ENCODE peak calls at places on chromosomes 16 and 17, in nine cellular contexts. C is dorsolateral prefrontal cortex; B is pancreas; D is CD8-positive, alpha-beta T cell; I is MM.1S; G is transverse colon; T is SK-N-SH; Y is HepG2; E is fibroblast of lung. Z is an unnamed sample. For H3K27me3, the result is how much of the 10 kb centered on the place peaks cover.

GRCh38 chr17:8087075-8087941 is at the start of gene ALOX12B:
- DNase-seq in I (no peak), E (no peak), G (no peak), T (no peak), Y (no peak), C (no peak), B (no peak), D (no peak), Z (no peak)

GRCh38 chr17:42230225-42230624 is 35.9 kb upstream of the GHDC start:
- DNase-seq in E (no peak), B (no peak), C (no peak), I (no peak), T (no peak), D (no peak), G (no peak), Y (no peak), Z (no peak)

GRCh38 chr17:34892864-34893263 is 68.4 kb downstream of the CCT6B start:
- DNase-seq in I (no peak), B (no peak), T (peak), Y (no peak), D (no peak), G (no peak), E (no peak), C (no peak), Z (no peak)

GRCh38 chr16:89303604-89304003 is 86.1 kb downstream of the ZNF778 start:
- DNase-seq in T (no peak), I (no peak), G (no peak), B (no peak), D (no peak), Y (no peak), C (no peak), E (no peak), Z (no peak)

GRCh38 chr17:55435408-55435807 is 13.8 kb upstream of the MMD start:
- DNase-seq in Y (no peak), I (no peak), T (no peak), D (no peak), G (no peak), E (no peak), B (no peak), C (no peak), Z (no peak)

GRCh38 chr16:19913306-19913717 is 28.7 kb upstream of the GPRC5B start:
- DNase-seq in T (no peak), Y (no peak), C (no peak), E (no peak), I (no peak), D (no peak), G (no peak), B (no peak), Z (no peak)

GRCh38 chr16:67198238-67198734 is 645 bp upstream of the ELMO3 start:
- DNase-seq in T (peak), I (no peak), D (no peak), B (peak), C (peak), E (peak), G (peak), Y (no peak), Z (no peak)

GRCh38 chr17:5588584-5588983 is 4.3 kb upstream of the NLRP1 start:
- DNase-seq in Y (no peak), E (no peak), B (no peak), G (no peak), D (no peak), T (no peak), I (no peak), C (no peak), Z (no peak)

GRCh38 chr17:50367401-50367800 is 5.6 kb downstream of the MRPL27 start:
- DNase-seq in D (no peak), T (no peak), G (no peak), B (no peak), E (no peak), C (no peak), I (no peak), Y (no peak), Z (no peak)

GRCh38 chr16:66695935-66696668 is 441 bp downstream of the CMTM4 start:
- DNase-seq in E (no peak), Y (no peak), I (peak), T (no peak), B (peak), G (peak), D (no peak), C (peak), Z (no peak)

GRCh38 chr16:66554021-66554420 is 1.6 kb downstream of the CKLF start:
- DNase-seq in C (no peak), T (no peak), I (no peak), D (no peak), Y (no peak), B (no peak), E (no peak), G (no peak), Z (no peak)

GRCh38 chr17:48930435-48930873 is 14.2 kb downstream of the SNF8 start:
- DNase-seq in E (no peak), C (no peak), B (no peak), T (no peak), Y (peak), D (no peak), G (no peak), I (no peak), Z (no peak)

GRCh38 chr17:3025421-3026124 is 37.8 kb downstream of the OR1D5 start:
- DNase-seq in C (no peak), E (no peak), T (no peak), G (no peak), D (no peak), B (peak), I (no peak), Y (no peak), Z (no peak)

GRCh38 chr16:1108299-1109252 is 12.5 kb upstream of the C1QTNF8 start:
- DNase-seq in D (no peak), Y (no peak), G (peak), C (peak), I (no peak), E (peak), B (peak), T (no peak), Z (no peak)

GRCh38 chr16:11494433-11494832 is 92.3 kb downstream of the LITAF start:
- DNase-seq in T (no peak), Y (no peak), C (no peak), G (no peak), B (no peak), E (no peak), I (no peak), D (no peak), Z (no peak)

GRCh38 chr16:30667361-30667905 is 9.2 kb downstream of the FBRS start:
- DNase-seq in T (no peak), D (no peak), G (no peak), B (peak), I (no peak), E (no peak), Y (no peak), C (no peak), Z (no peak)

GRCh38 chr16:30668393-30668792 is 10.2 kb downstream of the FBRS start:
- DNase-seq in E (no peak), D (no peak), Y (no peak), G (no peak), T (no peak), B (peak), I (no peak), C (no peak), Z (no peak)

GRCh38 chr16:30665830-30666190 is 7.6 kb downstream of the FBRS start:
- DNase-seq in C (no peak), I (no peak), Y (no peak), D (no peak), G (no peak), T (no peak), B (no peak), E (no peak), Z (no peak)

GRCh38 chr16:30665155-30665829 is 7.1 kb downstream of the FBRS start:
- DNase-seq in C (no peak), Y (no peak), T (no peak), D (no peak), B (peak), I (no peak), E (no peak), G (no peak), Z (no peak)

DNA sequence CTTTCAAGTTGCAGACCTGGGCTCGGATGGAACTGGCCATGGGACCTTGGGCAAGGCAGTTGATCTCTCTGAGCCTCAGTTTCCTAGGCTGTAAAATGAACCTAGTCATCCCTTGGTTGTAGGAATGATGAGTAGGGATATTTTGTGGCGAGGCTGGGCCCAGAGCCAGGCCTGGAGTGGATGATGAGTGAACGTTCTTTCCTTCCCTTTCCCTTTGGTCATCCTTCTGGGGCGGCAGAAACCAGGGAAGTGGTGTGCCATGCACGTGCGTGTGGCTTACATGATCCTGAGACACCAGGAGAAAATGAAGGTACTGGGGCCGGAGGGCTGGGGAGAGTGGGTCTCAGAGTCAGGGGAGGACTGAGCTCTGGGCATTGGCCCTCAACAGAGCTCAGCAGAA is 8.4 kb downstream of the FBRS start:
- DNase-seq in E (peak), C (no peak), Y (no peak), I (no peak), G (no peak), D (no peak), B (no peak), T (no peak), Z (no peak)
- TF ChIP-seq CTCF in E (no peak), C (no peak), Y (no peak), I (no peak), G (no peak), D (no peak), B (no peak), T (no peak), Z (no peak)

GRCh38 chr16:56145369-56145768 is 45.9 kb upstream of the GNAO1 start:
- DNase-seq in B (no peak), E (no peak), G (no peak), C (no peak), Y (no peak), T (no peak), I (no peak), D (no peak), Z (no peak)
- H3K27me3 ChIP-seq in B (under half), E (under half), G (under half), C (under half), Y (under half), T (under half), I (under half), D (under half), Z (under half)

GRCh38 chr17:81968396-81968745 is 7.4 kb upstream of the NOTUM start:
- DNase-seq in E (no peak), I (no peak), G (no peak), D (no peak), C (no peak), T (no peak), B (no peak), Y (no peak), Z (no peak)
- H3K4me3 ChIP-seq in E (no peak), I (no peak), G (peak), D (no peak), C (no peak), T (no peak), B (peak), Y (no peak), Z (no peak)

GRCh38 chr16:70703835-70704381 is 18.1 kb upstream of the MTSS2 start:
- DNase-seq in B (no peak), E (no peak), T (no peak), I (no peak), Y (no peak), G (no peak), D (no peak), C (no peak), Z (no peak)

GRCh38 chr16:70701998-70702397 is 16.1 kb upstream of the MTSS2 start:
- DNase-seq in E (no peak), G (no peak), I (no peak), D (no peak), T (no peak), Y (no peak), C (no peak), B (no peak), Z (no peak)

GRCh38 chr16:70702624-70703023 is 16.8 kb upstream of the MTSS2 start:
- DNase-seq in Y (no peak), T (no peak), C (no peak), I (no peak), B (no peak), G (no peak), D (no peak), E (no peak), Z (no peak)

GRCh38 chr16:70704586-70704985 is 18.7 kb upstream of the MTSS2 start:
- DNase-seq in C (no peak), B (no peak), D (no peak), E (no peak), Y (no peak), I (no peak), G (no peak), T (no peak), Z (no peak)

GRCh38 chr16:70703041-70703834 is 17.4 kb upstream of the MTSS2 start:
- DNase-seq in E (peak), G (peak), C (peak), Y (peak), B (no peak), T (peak), D (no peak), I (no peak), Z (no peak)
- TF ChIP-seq CTCF in E (peak), G (peak), C (no peak), Y (peak), B (no peak), T (peak), D (no peak), I (no peak), Z (no peak)